ENCODE peak calls at places on chromosome 1, in eight cellular contexts. F is mammary epithelial cell, T is AG09319, H is AG04449, L is prostate gland, Z is esophagus squamous epithelium, O is fibroblast of the aortic adventitia, G is heart right ventricle. C is an unnamed sample.

GRCh38 chr1:171881466-171881865 is 40.2 kb downstream of the DNM3 start:
- DNase-seq in H (no peak), O (no peak), Z (no peak), T (no peak), L (no peak), F (no peak), G (no peak), C (no peak)

GRCh38 chr1:1677718-1678580 is 14.6 kb downstream of the SLC35E2B start:
- DNase-seq in O (no peak), L (no peak), H (no peak), F (no peak), G (peak), T (no peak), Z (no peak), C (peak)

GRCh38 chr1:41641941-41642527 is 157.6 kb upstream of the EDN2 start:
- DNase-seq in F (no peak), Z (no peak), H (no peak), G (no peak), L (no peak), T (no peak), O (no peak), C (no peak)

GRCh38 chr1:234408757-234409156 is 35.5 kb downstream of the COA6 start:
- DNase-seq in Z (no peak), T (no peak), F (no peak), L (no peak), O (no peak), H (no peak), G (no peak), C (peak)

GRCh38 chr1:56877973-56878372 is 23.4 kb downstream of the C8A start:
- DNase-seq in H (no peak), G (no peak), F (no peak), L (no peak), O (no peak), Z (no peak), T (no peak), C (no peak)

GRCh38 chr1:227902641-227902990 is 45.1 kb downstream of the WNT9A start:
- DNase-seq in O (no peak), T (no peak), Z (no peak), G (peak), H (no peak), L (no peak), F (no peak), C (no peak)

GRCh38 chr1:160777486-160778089 is 18.4 kb upstream of the LY9 start:
- DNase-seq in H (no peak), O (peak), F (peak), Z (no peak), L (peak), T (no peak), G (no peak), C (peak)

GRCh38 chr1:110107867-110108469 is 4.3 kb upstream of the UBL4B start:
- DNase-seq in F (no peak), T (no peak), L (no peak), H (no peak), Z (no peak), O (no peak), G (no peak), C (no peak)

GRCh38 chr1:157415661-157416060 is 136.7 kb downstream of the FCRL5 start:
- DNase-seq in Z (no peak), O (no peak), L (no peak), T (no peak), H (no peak), G (no peak), F (peak), C (no peak)

DNA sequence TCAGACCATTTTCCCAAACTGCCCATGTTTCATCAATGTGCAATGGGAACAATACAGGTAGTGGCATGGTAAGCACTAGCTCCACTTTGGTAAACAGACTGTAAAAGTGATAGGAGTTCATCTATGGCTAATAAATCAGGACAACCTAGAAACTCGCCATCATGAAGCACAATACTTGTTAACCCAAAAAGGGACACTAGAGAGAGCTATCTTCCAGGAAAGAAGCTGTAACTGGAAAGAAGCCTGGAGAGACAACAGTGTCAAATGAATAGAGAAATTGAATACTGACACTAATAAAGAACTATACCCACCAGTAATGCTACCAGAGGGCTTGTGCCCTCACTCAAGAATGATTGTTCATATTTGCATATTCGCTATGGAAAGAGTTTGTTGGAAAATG is 164.7 kb upstream of the RGS18 start:
- DNase-seq in G (no peak), F (peak), Z (no peak), L (no peak), O (peak), T (no peak), H (peak), C (no peak)
- TF ChIP-seq CTCF in G (no peak), F (no peak), Z (no peak), L (no peak), O (peak), T (no peak), H (peak), C (no peak)

GRCh38 chr1:242847390-242847993 is 323.0 kb upstream of the PLD5 start:
- DNase-seq in Z (no peak), H (no peak), T (no peak), L (no peak), G (no peak), F (no peak), O (peak), C (no peak)

GRCh38 chr1:242839101-242839500 is 314.6 kb upstream of the PLD5 start:
- DNase-seq in H (no peak), G (no peak), Z (no peak), T (no peak), F (no peak), L (no peak), O (no peak), C (no peak)

DNA sequence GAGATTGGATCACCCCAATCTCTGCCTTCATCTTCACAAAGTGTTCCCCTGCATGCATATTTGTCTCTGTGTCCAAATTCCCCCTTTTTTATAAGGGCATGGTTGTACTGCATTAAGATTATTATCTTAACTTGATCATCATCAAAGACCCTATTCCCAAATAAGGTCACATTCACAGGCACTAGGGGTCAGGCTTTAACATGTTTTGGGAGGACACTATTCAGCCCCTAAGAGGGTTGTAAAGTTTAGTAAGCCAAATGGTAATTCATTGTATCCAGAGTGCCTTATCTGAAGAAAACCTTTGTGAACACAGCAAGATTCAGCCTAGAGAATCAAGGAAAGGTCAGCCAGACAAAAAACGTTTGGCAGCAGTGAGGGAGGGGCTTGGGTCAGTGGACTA is 317.6 kb upstream of the PLD5 start:
- DNase-seq in Z (no peak), L (no peak), T (no peak), O (no peak), G (no peak), F (no peak), H (no peak), C (no peak)
- TF ChIP-seq CTCF in Z (no peak), L (no peak), T (no peak), O (no peak), G (no peak), F (no peak), H (no peak), C (no peak)

GRCh38 chr1:39727932-39728317 is 10.8 kb upstream of the PPIE start:
- DNase-seq in L (no peak), F (no peak), G (no peak), O (no peak), H (no peak), T (no peak), Z (no peak), C (no peak)

GRCh38 chr1:39727221-39727931 is 11.3 kb upstream of the PPIE start:
- DNase-seq in H (no peak), F (no peak), O (no peak), L (no peak), Z (no peak), T (no peak), G (no peak), C (no peak)

GRCh38 chr1:39726600-39726999 is 12.1 kb upstream of the PPIE start:
- DNase-seq in L (no peak), G (no peak), H (no peak), F (no peak), T (no peak), O (no peak), Z (no peak), C (no peak)

GRCh38 chr1:39729842-39730241 is 8.8 kb upstream of the PPIE start:
- DNase-seq in O (no peak), H (no peak), T (no peak), Z (no peak), G (no peak), L (no peak), F (no peak), C (no peak)

DNA sequence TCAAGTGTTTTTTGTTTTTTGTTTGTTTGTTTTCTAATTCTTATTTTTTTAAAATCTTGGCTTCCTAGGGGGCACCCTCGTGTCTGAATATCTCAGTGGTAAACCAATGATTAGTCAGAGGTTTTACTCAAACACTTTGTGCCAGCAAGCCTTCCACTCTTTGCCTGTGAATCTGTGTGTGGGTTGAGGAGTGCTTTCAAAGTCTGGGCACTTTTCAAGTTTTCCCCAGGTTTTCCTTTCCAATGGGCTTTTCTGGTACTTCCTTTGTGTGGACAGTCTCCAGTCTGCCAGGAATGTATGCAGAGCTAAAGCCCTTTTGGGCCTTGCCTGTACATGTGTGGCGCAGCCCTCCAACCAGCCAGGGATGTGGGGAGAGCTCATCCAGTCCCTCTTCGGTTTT is 9.7 kb upstream of the PPIE start:
- DNase-seq in G (no peak), F (peak), L (no peak), T (no peak), O (peak), Z (no peak), H (no peak), C (no peak)
- TF ChIP-seq CTCF in G (no peak), F (no peak), L (no peak), T (no peak), O (no peak), Z (no peak), H (no peak), C (no peak)

GRCh38 chr1:179770887-179771502 is 27.9 kb downstream of the FAM163A start:
- DNase-seq in O (no peak), H (no peak), F (no peak), L (no peak), T (no peak), Z (no peak), G (no peak), C (no peak)
- TF ChIP-seq CTCF in O (peak), H (no peak), F (no peak), L (no peak), T (no peak), Z (no peak), G (no peak), C (no peak)

C was measured in activated CD8-positive, alpha-beta T cell treated with anti-CD3 and anti-CD28 coated beads for 36 hours.